ENCODE peak calls at places on chromosomes 5 and 9, in six cellular contexts. K is adrenal gland, Y is GM23248, I is uterus, R is Peyer's patch, X is thoracic aorta. T is an unnamed sample.
A peak's percentile ranks its signal among the peaks of the same experiment; 100 is the strongest.

GRCh38 chr5:132822650-132823480 is 7.6 kb downstream of the SHROOM1 start:
- DNase-seq in I (peak; percentile 15), K (no peak), X (no peak), R (no peak), Y (no peak), T (no peak)

GRCh38 chr5:175347027-175347426 is 97.0 kb downstream of the DRD1 start:
- DNase-seq in I (no peak), R (no peak), X (no peak), K (no peak), Y (peak; percentile 9), T (peak; percentile 97)

GRCh38 chr5:159849437-159850191 is 66.7 kb upstream of the ADRA1B start:
- DNase-seq in K (no peak), R (no peak), I (peak; percentile 37), Y (peak; percentile 88), X (no peak), T (peak; percentile 67)

GRCh38 chr5:142439208-142439607 is 114.4 kb upstream of the SPRY4 start:
- DNase-seq in X (no peak), R (no peak), I (no peak), Y (peak; percentile 46), K (no peak), T (no peak)

GRCh38 chr9:137114613-137115393 is at the start of gene DPP7:
- DNase-seq in K (peak; percentile 75), R (peak; percentile 90), X (no peak), I (peak; percentile 55), Y (peak; percentile 83), T (no peak)

GRCh38 chr9:70060148-70060882 is 16.7 kb downstream of the MAMDC2 start:
- DNase-seq in X (no peak), R (no peak), I (no peak), K (no peak), Y (no peak), T (no peak)

GRCh38 chr9:127912882-127913281 is 4.0 kb downstream of the ST6GALNAC4 start:
- DNase-seq in I (no peak), R (peak; percentile 71), X (no peak), K (peak; percentile 53), Y (no peak), T (no peak)

GRCh38 chr9:68538200-68538599 is 2.5 kb downstream of the TMEM252 start:
- DNase-seq in Y (no peak), K (no peak), X (peak; percentile 31), R (no peak), I (peak; percentile 55), T (no peak)

GRCh38 chr9:14071484-14071883 is 242.5 kb downstream of the NFIB start:
- DNase-seq in K (no peak), Y (no peak), X (no peak), I (no peak), R (no peak), T (no peak)

GRCh38 chr5:87877023-87877422 is 391.6 kb downstream of the TMEM161B start:
- DNase-seq in Y (no peak), R (no peak), X (no peak), K (no peak), I (no peak), T (no peak)

GRCh38 chr5:40386293-40386692 is 293.4 kb upstream of the PTGER4 start:
- DNase-seq in K (no peak), Y (no peak), X (no peak), R (no peak), I (no peak), T (peak; percentile 32)

GRCh38 chr5:11476866-11477265 is 427.4 kb downstream of the CTNND2 start:
- DNase-seq in K (no peak), I (no peak), R (no peak), Y (no peak), X (no peak), T (no peak)

GRCh38 chr5:98179791-98180755 is 593.4 kb upstream of the RGMB start:
- DNase-seq in R (no peak), Y (peak; percentile 20), I (no peak), X (no peak), K (no peak), T (no peak)

GRCh38 chr9:125844611-125845010 is 97.4 kb downstream of the PBX3 start:
- DNase-seq in R (no peak), I (no peak), K (no peak), X (no peak), Y (no peak), T (no peak)

GRCh38 chr5:112491257-112491656 is 72.2 kb upstream of the EPB41L4A start:
- DNase-seq in I (no peak), K (no peak), R (no peak), Y (peak; percentile 8), X (no peak), T (no peak)

GRCh38 chr5:76716456-76717157 is 681 bp downstream of the F2R start:
- DNase-seq in Y (peak; percentile 31), X (no peak), R (peak; percentile 59), I (no peak), K (no peak), T (peak; percentile 40)

GRCh38 chr5:143316337-143316736 is 87.1 kb downstream of the NR3C1 start:
- DNase-seq in Y (no peak), X (no peak), K (no peak), I (no peak), R (no peak), T (no peak)

GRCh38 chr5:43019615-43020293 is 20.4 kb downstream of the ANXA2R start:
- DNase-seq in X (no peak), I (no peak), R (peak; percentile 95), Y (peak; percentile 53), K (peak; percentile 88), T (no peak)

GRCh38 chr9:2833096-2833495 is 10.8 kb downstream of the PUM3 start:
- DNase-seq in Y (peak; percentile 19), R (no peak), X (no peak), I (no peak), K (no peak), T (no peak)

GRCh38 chr5:172941067-172941516 is 18.1 kb upstream of the RPL26L1 start:
- DNase-seq in R (no peak), X (no peak), K (no peak), Y (peak; percentile 51), I (no peak), T (no peak)

GRCh38 chr9:77952641-77953341 is 78.8 kb downstream of the GNAQ start:
- DNase-seq in I (no peak), Y (peak; percentile 61), K (no peak), X (no peak), R (no peak), T (no peak)

GRCh38 chr9:113591899-113592625 is 128.5 kb downstream of the RGS3 start:
- DNase-seq in K (no peak), R (no peak), I (no peak), X (no peak), Y (no peak), T (no peak)

GRCh38 chr5:76789991-76790571 is 28.7 kb upstream of the F2RL1 start:
- DNase-seq in K (no peak), X (no peak), R (no peak), Y (peak; percentile 86), I (no peak), T (peak; percentile 55)

GRCh38 chr9:133368249-133368881 is 7.5 kb downstream of the SURF4 start:
- DNase-seq in R (peak; percentile 78), Y (peak; percentile 40), K (peak; percentile 86), I (no peak), X (no peak), T (no peak)

GRCh38 chr5:29800752-29801151 is 1392.7 kb upstream of the CDH6 start:
- DNase-seq in X (no peak), Y (no peak), K (no peak), I (no peak), R (no peak), T (no peak)

GRCh38 chr5:53069626-53070025 is 39.9 kb downstream of the MOCS2 start:
- DNase-seq in X (no peak), I (no peak), R (no peak), K (no peak), Y (peak; percentile 99), T (peak; percentile 63)

GRCh38 chr5:13359326-13359725 is 585.2 kb downstream of the DNAH5 start:
- DNase-seq in Y (peak; percentile 86), K (no peak), I (no peak), R (no peak), X (no peak), T (no peak)

GRCh38 chr9:4530375-4530774 is 40.1 kb downstream of the SLC1A1 start:
- DNase-seq in I (no peak), X (no peak), R (no peak), K (no peak), Y (peak; percentile 70), T (no peak)

GRCh38 chr9:104765138-104765537 is 1.2 kb downstream of the NIPSNAP3B start:
- DNase-seq in Y (no peak), I (no peak), K (no peak), X (no peak), R (no peak), T (no peak)

GRCh38 chr9:123893831-123894460 is 36.0 kb downstream of the DENND1A start:
- DNase-seq in X (no peak), R (no peak), Y (peak; percentile 75), K (no peak), I (no peak), T (peak; percentile 48)

GRCh38 chr5:160287378-160288051 is 24.8 kb downstream of the CCNJL start:
- DNase-seq in X (no peak), Y (no peak), I (peak; percentile 35), R (peak; percentile 53), K (peak; percentile 92), T (peak; percentile 62)

DNA sequence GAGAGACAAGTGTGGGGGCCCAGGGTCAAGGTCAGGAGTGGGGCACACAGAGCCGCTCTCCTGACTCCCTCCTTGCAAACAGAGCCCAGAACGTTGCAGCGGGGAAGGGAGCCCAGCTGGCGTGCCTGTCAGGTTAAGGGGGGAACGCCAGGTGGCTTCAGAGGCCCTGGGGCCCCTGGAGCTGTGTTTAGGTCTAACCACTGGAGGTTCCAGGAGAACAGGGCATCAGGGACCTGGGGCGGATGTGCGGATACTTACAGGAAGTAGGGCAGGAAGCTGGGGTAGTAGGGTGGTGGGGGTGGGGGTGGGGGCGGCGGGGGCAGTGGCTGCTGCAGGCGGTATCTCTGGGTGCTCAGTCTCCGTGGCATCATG is 7.4 kb downstream of the RNF44 start:
- DNase-seq in I (no peak), Y (no peak), R (peak; percentile 87), X (no peak), K (no peak), T (no peak)
- H3K4me1 ChIP-seq in I (peaks cover 14% of the 10 kb centered on the region), Y (no peaks in the 10 kb centered on the region), R (peaks cover 63% of the 10 kb centered on the region), X (peaks cover 17% of the 10 kb centered on the region), K (peaks cover 25% of the 10 kb centered on the region), T (peaks cover 40% of the 10 kb centered on the region)

DNA sequence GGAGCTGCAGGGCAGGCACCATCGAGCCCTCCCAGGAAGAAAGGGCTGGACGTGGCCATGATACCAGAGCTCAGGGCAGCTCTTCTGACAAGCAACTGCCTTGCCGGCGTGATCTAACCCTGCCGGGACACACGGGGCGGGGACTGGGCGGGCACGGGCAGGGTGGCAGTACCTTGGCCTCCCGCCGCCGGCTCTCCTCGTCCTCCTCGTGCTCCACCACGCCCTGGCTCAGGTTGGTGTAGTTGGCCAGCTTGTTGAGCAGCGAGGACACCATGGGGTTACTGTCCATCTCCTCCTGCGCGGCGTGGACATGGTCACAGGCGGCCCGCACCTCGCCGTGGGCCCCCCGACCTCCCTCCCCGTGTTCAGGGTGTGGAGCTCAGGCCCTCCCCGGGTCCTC is 18.5 kb downstream of the SLC12A7 start:
- DNase-seq in I (no peak), R (peak; percentile 85), X (no peak), K (no peak), Y (no peak), T (no peak)
- H3K4me1 ChIP-seq in I (no peaks in the 10 kb centered on the region), R (no peaks in the 10 kb centered on the region), X (no peaks in the 10 kb centered on the region), K (peaks cover 14% of the 10 kb centered on the region), Y (no peaks in the 10 kb centered on the region), T (no peaks in the 10 kb centered on the region)

GRCh38 chr5:147887925-147888324 is 9.4 kb downstream of the SCGB3A2 start:
- DNase-seq in I (no peak), X (no peak), K (no peak), Y (peak; percentile 24), R (no peak), T (no peak)
- H3K4me1 ChIP-seq in I (no peaks in the 10 kb centered on the region), X (peaks cover 5% of the 10 kb centered on the region), K (no peaks in the 10 kb centered on the region), Y (no peaks in the 10 kb centered on the region), R (no peaks in the 10 kb centered on the region), T (peaks cover 29% of the 10 kb centered on the region)

GRCh38 chr5:133993563-133993962 is 11.2 kb downstream of the VDAC1 start:
- DNase-seq in Y (no peak), I (no peak), R (no peak), K (no peak), X (no peak), T (no peak)
- H3K4me1 ChIP-seq in Y (peaks cover 44% of the 10 kb centered on the region), I (peaks cover 17% of the 10 kb centered on the region), R (no peaks in the 10 kb centered on the region), K (peaks cover 53% of the 10 kb centered on the region), X (peaks cover 22% of the 10 kb centered on the region), T (peaks cover 85% of the 10 kb centered on the region)